ENCODE peak calls at places on chromosomes 4 and X, in eight cellular contexts. One of them, this sample, is unnamed.

GRCh38 chrX:13374364-13374763 is 54.5 kb upstream of the ATXN3L start:
- DNase-seq in K562: no peak
- DNase-seq in HCT116: no peak
- DNase-seq in A549: no peak
- DNase-seq in endothelial cell of umbilical vein: no peak
- DNase-seq in HepG2: no peak
- DNase-seq in GM12878: no peak
- DNase-seq in H1: no peak
- DNase-seq in this sample: no peak

GRCh38 chrX:134006484-134007161 is 21.2 kb upstream of the GPC3 start:
- DNase-seq in K562: no peak
- DNase-seq in HCT116: no peak
- DNase-seq in A549: no peak
- DNase-seq in endothelial cell of umbilical vein: no peak
- DNase-seq in HepG2: peak
- DNase-seq in GM12878: no peak
- DNase-seq in H1: no peak
- DNase-seq in this sample: no peak

GRCh38 chr4:110622841-110623709 is at the start of gene PITX2:
- DNase-seq in K562: peak
- DNase-seq in HCT116: peak
- DNase-seq in A549: no peak
- DNase-seq in endothelial cell of umbilical vein: peak
- DNase-seq in HepG2: no peak
- DNase-seq in GM12878: no peak
- DNase-seq in H1: peak
- DNase-seq in this sample: no peak

GRCh38 chrX:30893206-30893605 is 4.2 kb upstream of the TAB3 start:
- DNase-seq in K562: no peak
- DNase-seq in HCT116: no peak
- DNase-seq in A549: no peak
- DNase-seq in endothelial cell of umbilical vein: no peak
- DNase-seq in HepG2: no peak
- DNase-seq in GM12878: no peak
- DNase-seq in H1: no peak
- DNase-seq in this sample: no peak

GRCh38 chrX:49186125-49187027 is at the start of gene PRICKLE3:
- DNase-seq in K562: peak
- DNase-seq in HCT116: no peak
- DNase-seq in A549: peak
- DNase-seq in endothelial cell of umbilical vein: peak
- DNase-seq in HepG2: peak
- DNase-seq in GM12878: no peak
- DNase-seq in H1: no peak
- DNase-seq in this sample: peak

GRCh38 chr4:114108869-114109268 is 129.4 kb upstream of the ARSJ start:
- DNase-seq in K562: no peak
- DNase-seq in HCT116: peak
- DNase-seq in A549: no peak
- DNase-seq in endothelial cell of umbilical vein: peak
- DNase-seq in HepG2: peak
- DNase-seq in GM12878: peak
- DNase-seq in H1: no peak
- DNase-seq in this sample: no peak

GRCh38 chr4:147480891-147481576 is at the start of gene EDNRA:
- DNase-seq in K562: no peak
- DNase-seq in HCT116: no peak
- DNase-seq in A549: peak
- DNase-seq in endothelial cell of umbilical vein: no peak
- DNase-seq in HepG2: no peak
- DNase-seq in GM12878: no peak
- DNase-seq in H1: no peak
- DNase-seq in this sample: no peak

GRCh38 chr4:174244441-174244840 is 39.0 kb downstream of the FBXO8 start:
- DNase-seq in K562: no peak
- DNase-seq in HCT116: no peak
- DNase-seq in A549: no peak
- DNase-seq in endothelial cell of umbilical vein: no peak
- DNase-seq in HepG2: no peak
- DNase-seq in GM12878: no peak
- DNase-seq in H1: no peak
- DNase-seq in this sample: no peak

GRCh38 chr4:81052119-81053068 is 21.9 kb downstream of the BMP3 start:
- DNase-seq in K562: peak
- DNase-seq in HCT116: peak
- DNase-seq in A549: no peak
- DNase-seq in endothelial cell of umbilical vein: peak
- DNase-seq in HepG2: peak
- DNase-seq in GM12878: peak
- DNase-seq in H1: peak
- DNase-seq in this sample: peak

GRCh38 chr4:148056879-148057278 is 325.0 kb downstream of the ARHGAP10 start:
- DNase-seq in K562: peak
- DNase-seq in HCT116: peak
- DNase-seq in A549: no peak
- DNase-seq in endothelial cell of umbilical vein: peak
- DNase-seq in HepG2: no peak
- DNase-seq in GM12878: peak
- DNase-seq in H1: peak
- DNase-seq in this sample: peak

GRCh38 chrX:47169726-47170515 is 23.7 kb upstream of the UBA1 start:
- DNase-seq in K562: no peak
- DNase-seq in HCT116: no peak
- DNase-seq in A549: no peak
- DNase-seq in endothelial cell of umbilical vein: no peak
- DNase-seq in HepG2: no peak
- DNase-seq in GM12878: no peak
- DNase-seq in H1: no peak
- DNase-seq in this sample: no peak

GRCh38 chr4:8862800-8863758 is 8.6 kb downstream of the HMX1 start:
- DNase-seq in K562: no peak
- DNase-seq in HCT116: no peak
- DNase-seq in A549: no peak
- DNase-seq in endothelial cell of umbilical vein: no peak
- DNase-seq in HepG2: no peak
- DNase-seq in GM12878: no peak
- DNase-seq in H1: no peak
- DNase-seq in this sample: no peak

GRCh38 chrX:6826856-6827255 is 291.9 kb upstream of the VCX3A start:
- DNase-seq in K562: no peak
- DNase-seq in HCT116: no peak
- DNase-seq in A549: no peak
- DNase-seq in endothelial cell of umbilical vein: no peak
- DNase-seq in HepG2: no peak
- DNase-seq in GM12878: no peak
- DNase-seq in H1: no peak
- DNase-seq in this sample: no peak

GRCh38 chr4:61202100-61202637 is 2.0 kb downstream of the ADGRL3 start:
- DNase-seq in K562: no peak
- DNase-seq in HCT116: no peak
- DNase-seq in A549: no peak
- DNase-seq in endothelial cell of umbilical vein: no peak
- DNase-seq in HepG2: no peak
- DNase-seq in GM12878: no peak
- DNase-seq in H1: no peak
- DNase-seq in this sample: no peak

GRCh38 chrX:135324463-135324862 is 15.2 kb downstream of the ETDC start:
- DNase-seq in K562: no peak
- DNase-seq in HCT116: no peak
- DNase-seq in A549: no peak
- DNase-seq in endothelial cell of umbilical vein: no peak
- DNase-seq in HepG2: peak
- DNase-seq in GM12878: no peak
- DNase-seq in H1: no peak
- DNase-seq in this sample: no peak

GRCh38 chr4:118799235-118799932 is 36.5 kb downstream of the SEC24D start:
- DNase-seq in K562: no peak
- DNase-seq in HCT116: no peak
- DNase-seq in A549: no peak
- DNase-seq in endothelial cell of umbilical vein: no peak
- DNase-seq in HepG2: no peak
- DNase-seq in GM12878: no peak
- DNase-seq in H1: no peak
- DNase-seq in this sample: no peak

GRCh38 chr4:120236873-120237272 is 170.2 kb upstream of the MAD2L1 start:
- DNase-seq in K562: no peak
- DNase-seq in HCT116: no peak
- DNase-seq in A549: no peak
- DNase-seq in endothelial cell of umbilical vein: no peak
- DNase-seq in HepG2: no peak
- DNase-seq in GM12878: no peak
- DNase-seq in H1: no peak
- DNase-seq in this sample: no peak

GRCh38 chr4:108117473-108118182 is 51.1 kb downstream of the LEF1 start:
- DNase-seq in K562: peak
- DNase-seq in HCT116: no peak
- DNase-seq in A549: no peak
- DNase-seq in endothelial cell of umbilical vein: no peak
- DNase-seq in HepG2: peak
- DNase-seq in GM12878: no peak
- DNase-seq in H1: peak
- DNase-seq in this sample: no peak

GRCh38 chr4:68346461-68346860 is 3.4 kb downstream of the YTHDC1 start:
- DNase-seq in K562: no peak
- DNase-seq in HCT116: no peak
- DNase-seq in A549: peak
- DNase-seq in endothelial cell of umbilical vein: no peak
- DNase-seq in HepG2: peak
- DNase-seq in GM12878: no peak
- DNase-seq in H1: no peak
- DNase-seq in this sample: no peak

GRCh38 chrX:16786791-16787735 is 797 bp downstream of the TXLNG start:
- DNase-seq in K562: peak
- DNase-seq in HCT116: no peak
- DNase-seq in A549: no peak
- DNase-seq in endothelial cell of umbilical vein: no peak
- DNase-seq in HepG2: no peak
- DNase-seq in GM12878: no peak
- DNase-seq in H1: no peak
- DNase-seq in this sample: peak

DNA sequence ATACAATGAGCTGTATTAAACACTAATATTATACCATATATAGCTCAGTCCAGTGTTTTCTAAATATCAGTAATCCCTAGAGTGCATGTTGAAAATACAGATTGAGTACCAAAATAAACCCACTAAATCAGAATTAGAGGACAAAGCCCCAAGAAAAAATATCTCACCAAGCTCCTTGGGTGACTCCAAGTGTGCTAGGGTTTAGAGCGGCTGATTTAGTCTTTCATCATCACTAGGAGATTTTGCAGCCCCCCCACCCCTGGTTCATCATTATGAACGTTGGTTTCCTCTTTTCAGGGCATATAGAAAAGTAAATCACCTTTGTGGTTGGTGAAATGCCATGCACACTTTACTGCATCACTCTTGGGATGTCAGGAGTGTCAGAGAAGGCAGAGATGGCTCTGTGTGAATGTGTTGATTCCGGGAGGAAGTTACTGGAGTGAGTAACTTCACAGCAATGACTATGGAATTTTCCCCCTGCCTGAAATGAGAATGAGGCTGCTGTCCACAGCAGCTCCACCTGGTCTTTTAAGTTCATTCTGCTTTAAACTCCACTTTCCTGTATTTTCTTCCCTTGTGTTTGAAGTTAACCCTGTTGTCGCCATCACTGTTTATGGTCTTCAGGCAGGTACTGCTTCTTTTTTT is 25.2 kb upstream of the ANAPC4 start:
- DNase-seq in K562: no peak
- DNase-seq in HCT116: no peak
- DNase-seq in A549: no peak
- DNase-seq in endothelial cell of umbilical vein: peak
- DNase-seq in HepG2: no peak
- DNase-seq in GM12878: no peak
- DNase-seq in H1: peak
- DNase-seq in this sample: no peak
- TF ChIP-seq MAX in K562: no peak
- TF ChIP-seq MAX in HCT116: no peak
- TF ChIP-seq MAX in A549: no peak
- TF ChIP-seq MAX in endothelial cell of umbilical vein: no peak
- TF ChIP-seq MAX in HepG2: no peak
- TF ChIP-seq MAX in GM12878: no peak
- TF ChIP-seq MAX in H1: no peak
- TF ChIP-seq MAX in this sample: no peak

DNA sequence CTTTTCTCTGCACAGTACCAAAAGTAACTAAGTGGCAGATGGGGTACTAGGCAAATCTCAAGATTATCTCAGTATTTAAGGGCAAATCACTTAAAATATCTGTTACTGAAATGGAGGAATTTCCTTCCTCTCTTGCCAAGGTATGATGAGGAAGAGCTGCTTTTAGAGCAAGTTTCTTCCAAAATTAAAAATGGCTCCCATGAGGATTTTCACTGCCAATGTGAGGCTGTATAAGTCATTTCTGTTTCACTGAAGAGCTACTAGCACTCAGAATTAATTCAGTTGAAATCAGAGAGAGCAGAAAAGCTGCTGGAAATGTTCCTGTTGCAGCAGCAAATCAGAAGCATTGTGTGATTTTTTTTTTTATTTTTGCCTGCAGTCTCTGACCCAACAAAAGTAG is 43.5 kb downstream of the GABRB1 start:
- DNase-seq in K562: no peak
- DNase-seq in HCT116: no peak
- DNase-seq in A549: no peak
- DNase-seq in endothelial cell of umbilical vein: no peak
- DNase-seq in HepG2: no peak
- DNase-seq in GM12878: no peak
- DNase-seq in H1: no peak
- DNase-seq in this sample: no peak
- TF ChIP-seq POLR2A in K562: no peak
- TF ChIP-seq POLR2A in HCT116: no peak
- TF ChIP-seq POLR2A in A549: no peak
- TF ChIP-seq POLR2A in endothelial cell of umbilical vein: no peak
- TF ChIP-seq POLR2A in HepG2: no peak
- TF ChIP-seq POLR2A in GM12878: no peak
- TF ChIP-seq POLR2A in H1: no peak
- TF ChIP-seq POLR2A in this sample: no peak

GRCh38 chr4:73520821-73521220 is 39.3 kb downstream of the AFM start:
- DNase-seq in K562: no peak
- DNase-seq in HCT116: no peak
- DNase-seq in A549: no peak
- DNase-seq in endothelial cell of umbilical vein: no peak
- DNase-seq in HepG2: no peak
- DNase-seq in GM12878: no peak
- DNase-seq in H1: peak
- DNase-seq in this sample: peak
- TF ChIP-seq MAX in K562: no peak
- TF ChIP-seq MAX in HCT116: no peak
- TF ChIP-seq MAX in A549: no peak
- TF ChIP-seq MAX in endothelial cell of umbilical vein: no peak
- TF ChIP-seq MAX in HepG2: no peak
- TF ChIP-seq MAX in GM12878: no peak
- TF ChIP-seq MAX in H1: no peak
- TF ChIP-seq MAX in this sample: no peak

DNA sequence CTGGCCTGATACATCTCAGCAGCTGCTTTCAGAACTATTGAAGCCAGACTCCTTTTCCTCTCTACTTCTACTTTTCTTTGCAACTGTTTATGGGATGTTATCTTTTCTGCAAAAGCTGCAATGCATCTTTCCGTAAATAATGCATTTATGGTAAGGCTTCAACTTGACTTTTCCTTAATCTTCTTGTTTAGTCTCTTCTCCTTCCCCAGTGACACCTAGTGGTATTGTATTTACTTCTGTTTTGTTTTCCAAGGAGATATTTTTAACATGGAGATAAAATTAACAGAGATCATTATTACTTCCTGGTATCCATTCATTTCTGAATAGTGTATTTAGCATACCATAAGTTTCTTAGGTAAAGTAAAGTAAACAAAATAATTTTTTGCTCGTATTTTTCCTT is 1548.8 kb downstream of the PCDH7 start:
- DNase-seq in K562: no peak
- DNase-seq in HCT116: peak
- DNase-seq in A549: no peak
- DNase-seq in endothelial cell of umbilical vein: peak
- DNase-seq in HepG2: no peak
- DNase-seq in GM12878: no peak
- DNase-seq in H1: no peak
- DNase-seq in this sample: no peak
- TF ChIP-seq POLR2A in K562: no peak
- TF ChIP-seq POLR2A in HCT116: no peak
- TF ChIP-seq POLR2A in A549: no peak
- TF ChIP-seq POLR2A in endothelial cell of umbilical vein: no peak
- TF ChIP-seq POLR2A in HepG2: no peak
- TF ChIP-seq POLR2A in GM12878: no peak
- TF ChIP-seq POLR2A in H1: no peak
- TF ChIP-seq POLR2A in this sample: no peak

This sample was measured in NB4.